ENCODE peak calls at places on chromosome 13, in six cellular contexts. I, C, H, D, X and A are unnamed samples.

GRCh38 chr13:34416833-34417425 is 525.1 kb upstream of the NBEA start:
- DNase-seq in I (peak), C (no peak), D (no peak), H (peak), X (peak), A (no peak)

GRCh38 chr13:41581884-41582547 is 124.7 kb downstream of the RGCC start:
- DNase-seq in C (no peak), H (no peak), X (peak), I (peak), D (no peak), A (no peak)

GRCh38 chr13:41462427-41462826 is 5.1 kb downstream of the RGCC start:
- DNase-seq in C (no peak), H (no peak), I (no peak), D (no peak), X (no peak), A (no peak)

GRCh38 chr13:49844191-49844590 is 51.7 kb upstream of the KPNA3 start:
- DNase-seq in I (no peak), D (no peak), X (no peak), H (no peak), C (no peak), A (no peak)

GRCh38 chr13:44218501-44219240 is 155.0 kb upstream of the SERP2 start:
- DNase-seq in H (peak), C (peak), D (no peak), I (peak), X (peak), A (no peak)

GRCh38 chr13:107977175-107977574 is 238.2 kb downstream of the LIG4 start:
- DNase-seq in X (no peak), H (no peak), I (no peak), C (no peak), D (no peak), A (no peak)

GRCh38 chr13:30113983-30114491 is 193.3 kb downstream of the KATNAL1 start:
- DNase-seq in I (no peak), H (no peak), D (peak), X (no peak), C (no peak), A (no peak)

GRCh38 chr13:30745917-30746686 is 10.8 kb downstream of the ALOX5AP start:
- DNase-seq in I (no peak), H (no peak), X (peak), C (no peak), D (no peak), A (no peak)

GRCh38 chr13:106230450-106230849 is 305.0 kb downstream of the EFNB2 start:
- DNase-seq in X (peak), D (no peak), I (peak), H (no peak), C (no peak), A (peak)

GRCh38 chr13:106331116-106331515 is 204.3 kb downstream of the EFNB2 start:
- DNase-seq in C (no peak), D (no peak), I (no peak), X (no peak), H (no peak), A (no peak)

GRCh38 chr13:105655046-105655445 is 880.4 kb downstream of the EFNB2 start:
- DNase-seq in D (no peak), C (no peak), I (peak), H (no peak), X (peak), A (peak)

GRCh38 chr13:38590796-38591507 is 95.9 kb upstream of the FREM2 start:
- DNase-seq in C (peak), I (no peak), H (no peak), D (no peak), X (no peak), A (no peak)

GRCh38 chr13:49023441-49023840 is 47.7 kb downstream of the FNDC3A start:
- DNase-seq in X (peak), C (no peak), I (peak), H (no peak), D (no peak), A (peak)

GRCh38 chr13:109672545-109672944 is 113.8 kb downstream of the IRS2 start:
- DNase-seq in H (no peak), C (no peak), D (no peak), X (peak), I (no peak), A (peak)

GRCh38 chr13:104318121-104318520 is 1251.9 kb upstream of the SLC10A2 start:
- DNase-seq in C (no peak), X (peak), I (peak), D (no peak), H (no peak), A (no peak)

GRCh38 chr13:36549771-36550170 is 117.5 kb downstream of the CCNA1 start:
- DNase-seq in H (no peak), I (peak), X (no peak), C (no peak), D (no peak), A (no peak)

GRCh38 chr13:27183561-27184147 is 12.0 kb upstream of the USP12 start:
- DNase-seq in X (peak), H (no peak), C (no peak), I (peak), D (no peak), A (no peak)

GRCh38 chr13:91167706-91168459 is 179.6 kb upstream of the MIR17HG start:
- DNase-seq in X (no peak), C (no peak), I (no peak), D (no peak), H (no peak), A (no peak)

GRCh38 chr13:91162180-91162579 is 185.3 kb upstream of the MIR17HG start:
- DNase-seq in H (no peak), D (peak), X (no peak), I (no peak), C (no peak), A (no peak)

GRCh38 chr13:91166714-91167511 is 180.6 kb upstream of the MIR17HG start:
- DNase-seq in H (no peak), C (no peak), X (no peak), I (no peak), D (no peak), A (no peak)

GRCh38 chr13:91169641-91170040 is 177.8 kb upstream of the MIR17HG start:
- DNase-seq in C (no peak), H (no peak), X (no peak), D (no peak), I (no peak), A (no peak)

DNA sequence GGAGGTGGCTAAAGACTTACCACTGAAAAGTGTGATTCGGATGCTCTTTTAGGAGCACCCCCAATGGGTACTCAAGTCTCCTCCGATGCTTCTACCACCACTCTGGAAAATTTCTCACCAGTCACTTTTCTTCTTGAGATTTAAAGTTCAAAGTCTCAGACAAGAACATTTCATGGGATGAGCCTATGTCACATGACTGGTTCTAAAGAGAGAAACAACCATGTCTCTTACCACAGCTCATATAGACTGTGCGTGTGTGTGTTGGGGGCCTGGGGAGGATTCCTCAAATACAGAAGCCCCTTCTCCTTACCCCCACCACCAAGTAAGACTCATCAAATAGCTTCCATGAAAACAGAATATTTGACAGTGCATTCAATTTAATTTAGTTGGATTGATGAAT is 181.7 kb upstream of the MIR17HG start:
- DNase-seq in H (no peak), D (no peak), I (no peak), C (no peak), X (no peak), A (no peak)
- H3K4me3 ChIP-seq in H (no peak), D (no peak), I (no peak), C (no peak), X (no peak), A (no peak)

DNA sequence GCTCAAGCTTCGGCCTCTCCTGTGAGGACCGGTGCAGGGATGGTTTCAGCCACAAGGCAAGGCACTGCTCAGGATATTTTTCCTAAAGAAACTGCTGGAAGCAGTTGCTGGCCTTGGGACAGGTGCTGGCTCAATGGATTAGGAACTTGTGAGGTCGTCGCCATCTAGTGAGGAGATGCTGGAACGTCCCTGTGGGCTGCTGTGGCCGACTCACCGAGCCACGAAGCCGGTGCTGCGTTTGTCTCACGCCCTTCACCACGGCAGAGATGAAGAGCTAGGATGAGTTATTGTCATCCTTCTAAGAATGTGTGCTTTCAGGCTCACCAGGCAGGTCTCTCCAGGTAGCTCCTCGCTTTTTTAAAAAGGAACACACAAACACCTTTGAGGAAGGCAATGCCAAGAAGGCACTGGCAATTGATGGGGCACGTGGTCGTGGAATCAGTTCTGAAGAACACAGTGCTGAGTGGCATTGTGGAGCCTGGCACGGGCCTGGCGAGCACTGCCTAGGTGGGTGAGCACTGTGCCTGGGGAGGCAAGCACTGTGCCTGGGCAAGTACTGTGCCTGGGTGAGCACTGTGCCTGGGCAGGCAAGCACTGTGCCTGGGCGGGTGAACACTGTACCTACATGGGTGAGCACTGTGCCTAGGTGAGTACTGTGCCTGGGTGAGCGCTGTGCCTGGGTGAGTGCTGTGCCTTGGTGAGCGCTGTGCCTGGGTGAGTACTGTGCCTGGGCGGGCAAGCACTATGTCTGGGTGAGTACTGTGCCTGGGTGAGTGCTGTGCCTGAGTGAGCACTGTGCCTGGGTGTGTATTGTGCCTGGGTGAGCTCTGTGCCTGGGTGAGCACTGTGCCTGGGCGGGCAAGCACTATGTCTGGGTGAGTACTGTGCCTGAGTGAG is 140.4 kb downstream of the TEX29 start:
- DNase-seq in C (no peak), H (no peak), I (peak), X (peak), D (peak), A (peak)
- TF ChIP-seq CTCF in C (peak), H (peak), I (peak), X (peak), D (peak), A (peak)

GRCh38 chr13:73870970-73871935 is 263.0 kb downstream of the KLF12 start:
- DNase-seq in C (no peak), I (peak), D (peak), X (peak), H (no peak), A (peak)
- H3K4me3 ChIP-seq in C (no peak), I (peak), D (no peak), X (peak), H (no peak), A (peak)

DNA sequence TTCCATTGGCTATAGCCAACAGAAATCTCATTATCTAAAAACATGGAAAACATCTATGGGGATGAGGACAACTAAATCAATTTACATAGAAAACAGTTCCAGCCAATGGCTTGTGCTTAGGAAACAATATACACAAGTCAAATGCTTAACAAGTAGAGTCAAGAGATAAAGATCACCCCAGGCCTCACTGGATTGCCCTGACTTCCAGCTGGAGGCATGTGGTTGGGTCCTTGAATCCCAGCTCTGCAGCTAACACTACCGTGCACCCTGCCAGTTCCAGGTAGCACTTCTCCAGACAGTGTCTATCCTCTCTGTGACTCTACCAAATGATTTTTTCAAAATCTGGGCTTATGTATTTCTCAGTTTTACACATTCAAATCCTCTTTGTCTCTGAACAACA is 80.2 kb downstream of the DOCK9 start:
- DNase-seq in D (no peak), X (no peak), H (no peak), I (no peak), C (no peak), A (no peak)
- TF ChIP-seq CTCF in D (no peak), X (no peak), H (no peak), I (no peak), C (no peak), A (no peak)

GRCh38 chr13:53778937-53779336 is 750.3 kb downstream of the OLFM4 start:
- DNase-seq in X (no peak), H (no peak), I (no peak), D (no peak), C (no peak), A (no peak)

GRCh38 chr13:53782400-53783030 is 753.9 kb downstream of the OLFM4 start:
- DNase-seq in X (peak), D (peak), C (no peak), H (no peak), I (peak), A (no peak)

GRCh38 chr13:53784331-53784730 is 755.7 kb downstream of the OLFM4 start:
- DNase-seq in D (no peak), C (no peak), I (no peak), H (no peak), X (no peak), A (no peak)

GRCh38 chr13:53783466-53783865 is 754.9 kb downstream of the OLFM4 start:
- DNase-seq in I (no peak), C (peak), D (peak), X (no peak), H (no peak), A (no peak)

GRCh38 chr13:53781941-53782340 is 753.3 kb downstream of the OLFM4 start:
- DNase-seq in X (no peak), D (no peak), C (no peak), H (no peak), I (peak), A (no peak)
- H3K4me3 ChIP-seq in X (no peak), D (no peak), C (no peak), H (no peak), I (no peak), A (no peak)